ENCODE peak calls at places on chromosomes 1 and 21, in six cellular contexts. D, T, V, G, E and J are unnamed samples. For H3K27me3, the result is how much of the 10 kb centered on the place peaks cover.

GRCh38 chr1:49185455-49185980 is 408.8 kb upstream of the BEND5 start:
- DNase-seq in T (no peak), D (no peak), V (no peak), G (no peak), E (no peak), J (no peak)

GRCh38 chr1:20134995-20135394 is 4.1 kb upstream of the PLA2G2F start:
- DNase-seq in G (no peak), D (no peak), E (no peak), T (no peak), V (no peak), J (no peak)

GRCh38 chr1:80846966-80847365 is 953.8 kb upstream of the ADGRL2 start:
- DNase-seq in D (no peak), T (no peak), G (no peak), E (no peak), V (no peak), J (no peak)

GRCh38 chr1:103142466-103142865 is 34.1 kb upstream of the COL11A1 start:
- DNase-seq in D (no peak), V (no peak), T (no peak), G (no peak), E (peak), J (no peak)

GRCh38 chr1:202952818-202953217 is 5.3 kb downstream of the ADIPOR1 start:
- DNase-seq in T (peak), G (no peak), E (no peak), V (peak), D (no peak), J (no peak)

GRCh38 chr1:185570962-185571361 is 163.2 kb upstream of the HMCN1 start:
- DNase-seq in D (no peak), T (no peak), E (no peak), G (no peak), V (no peak), J (no peak)

GRCh38 chr1:36669297-36669696 is 186.6 kb upstream of the CSF3R start:
- DNase-seq in G (no peak), E (no peak), T (no peak), D (no peak), V (no peak), J (no peak)

GRCh38 chr1:193176113-193176512 is 10.3 kb downstream of the B3GALT2 start:
- DNase-seq in T (no peak), V (no peak), E (no peak), D (no peak), G (no peak), J (no peak)

GRCh38 chr1:222464841-222465210 is 83.1 kb downstream of the HHIPL2 start:
- DNase-seq in V (peak), E (peak), D (peak), T (peak), G (peak), J (no peak)

GRCh38 chr21:32782698-32783097 is 11.1 kb upstream of the PAXBP1 start:
- DNase-seq in V (no peak), T (no peak), D (no peak), E (no peak), G (no peak), J (no peak)

GRCh38 chr1:77553568-77554291 is 128.7 kb downstream of the ZZZ3 start:
- DNase-seq in E (no peak), G (no peak), T (no peak), V (no peak), D (no peak), J (no peak)

GRCh38 chr1:77888429-77889239 is at the start of gene NEXN:
- DNase-seq in V (peak), D (peak), G (peak), T (peak), E (peak), J (peak)

GRCh38 chr1:202287196-202287595 is 54.5 kb downstream of the UBE2T start:
- DNase-seq in T (no peak), D (no peak), E (no peak), V (no peak), G (no peak), J (no peak)

GRCh38 chr1:231853588-231854207 is 227.1 kb downstream of the DISC1 start:
- DNase-seq in E (no peak), G (no peak), D (no peak), T (no peak), V (no peak), J (no peak)

DNA sequence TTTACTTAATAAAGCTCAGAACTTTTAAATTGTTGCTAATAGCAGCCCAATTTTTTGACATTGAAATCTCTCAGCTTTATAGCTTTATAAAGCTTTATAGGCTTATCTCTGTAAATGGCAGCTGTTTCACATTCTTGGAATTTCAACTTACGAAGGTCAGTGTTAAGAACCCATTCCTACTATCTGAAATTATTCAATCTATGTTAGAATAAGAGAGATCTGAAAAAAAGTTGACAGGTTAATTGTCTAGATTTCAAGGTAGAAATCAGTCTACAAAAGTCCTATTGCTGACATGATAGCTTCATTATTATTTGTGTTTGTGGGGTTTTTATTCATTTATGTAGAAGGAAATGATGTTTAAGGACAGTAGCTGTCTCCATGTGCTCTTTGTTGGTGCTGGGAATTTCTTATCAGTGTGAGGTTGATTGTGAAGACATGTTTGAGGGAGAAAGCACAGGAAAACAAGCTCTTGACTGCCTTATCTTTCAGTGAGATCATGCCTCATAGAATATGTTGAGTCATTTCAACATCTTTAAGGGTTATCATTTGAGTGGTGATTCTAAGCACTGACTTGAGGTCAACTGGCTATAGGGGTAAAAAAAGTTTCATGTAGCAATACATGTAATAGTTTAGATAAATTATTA is 404.9 kb upstream of the ADAMTS5 start:
- DNase-seq in V (peak), T (no peak), D (no peak), E (peak), G (no peak), J (no peak)
- H3K4me3 ChIP-seq in V (no peak), T (no peak), D (no peak), E (no peak), G (no peak), J (no peak)

GRCh38 chr1:18401921-18402320 is 78.8 kb upstream of the KLHDC7A start:
- DNase-seq in D (no peak), V (no peak), G (no peak), E (no peak), T (no peak), J (no peak)

GRCh38 chr1:18400347-18401102 is 80.2 kb upstream of the KLHDC7A start:
- DNase-seq in E (no peak), T (no peak), D (no peak), G (no peak), V (no peak), J (no peak)

GRCh38 chr1:18408656-18409370 is 71.9 kb upstream of the KLHDC7A start:
- DNase-seq in D (no peak), T (no peak), E (no peak), V (no peak), G (no peak), J (no peak)

GRCh38 chr1:18407166-18408045 is 73.3 kb upstream of the KLHDC7A start:
- DNase-seq in T (no peak), D (no peak), E (no peak), V (no peak), G (peak), J (no peak)

DNA sequence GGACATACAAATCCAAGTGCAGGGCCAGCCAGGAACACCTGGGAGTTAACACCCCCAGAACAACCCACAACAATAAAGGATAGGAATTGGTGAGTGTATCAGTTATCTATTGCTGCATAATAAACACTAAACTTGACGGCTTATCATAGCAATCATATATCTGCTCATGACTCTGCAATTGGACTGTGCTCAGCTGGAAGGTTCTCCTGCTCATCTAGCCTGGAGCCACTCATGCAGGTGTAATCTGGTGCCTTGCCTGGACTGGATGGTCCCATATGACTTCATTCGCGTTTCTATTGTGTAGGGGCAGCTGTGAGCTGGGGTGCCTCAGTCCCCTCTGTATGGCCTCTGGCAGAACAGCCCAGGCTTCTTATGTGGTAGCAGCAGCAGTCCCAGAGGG is 76.3 kb upstream of the KLHDC7A start:
- DNase-seq in D (no peak), G (no peak), V (no peak), E (no peak), T (no peak), J (no peak)
- H3K27me3 ChIP-seq in D (half or more), G (under half), V (under half), E (under half), T (under half), J (under half)

DNA sequence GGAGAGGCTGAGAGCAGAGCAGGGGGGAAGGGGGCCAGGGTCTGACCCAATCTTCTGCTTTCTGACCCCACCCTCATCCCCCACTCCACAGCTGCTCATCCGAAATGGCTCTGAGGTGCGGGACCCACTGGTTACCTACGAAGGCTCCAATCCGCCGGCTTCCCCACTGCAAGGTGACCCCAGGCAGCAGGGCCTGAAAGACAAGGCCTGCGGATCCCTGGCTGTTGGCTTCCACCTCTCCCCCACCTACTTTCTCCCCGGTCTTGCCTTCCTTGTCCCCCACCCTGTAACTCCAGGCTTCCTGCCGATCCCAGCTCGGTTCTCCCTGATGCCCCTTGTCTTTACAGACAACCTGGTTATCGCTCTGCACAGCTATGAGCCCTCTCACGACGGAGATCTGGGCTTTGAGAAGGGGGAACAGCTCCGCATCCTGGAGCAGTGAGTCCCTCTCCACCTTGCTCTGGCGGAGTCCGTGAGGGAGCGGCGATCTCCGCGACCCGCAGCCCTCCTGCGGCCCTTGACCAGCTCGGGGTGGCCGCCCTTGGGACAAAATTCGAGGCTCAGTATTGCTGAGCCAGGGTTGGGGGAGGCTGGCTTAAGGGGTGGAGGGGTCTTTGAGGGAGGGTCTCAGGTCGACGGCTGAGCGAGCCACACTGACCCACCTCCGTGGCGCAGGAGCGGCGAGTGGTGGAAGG is 17.1 kb upstream of the HDAC1 start:
- DNase-seq in D (peak), G (peak), T (no peak), V (no peak), E (no peak), J (no peak)
- H3K4me3 ChIP-seq in D (no peak), G (no peak), T (no peak), V (no peak), E (no peak), J (no peak)

GRCh38 chr21:35643176-35643575 is 417.1 kb downstream of the SETD4 start:
- DNase-seq in D (no peak), T (no peak), V (peak), G (no peak), E (no peak), J (no peak)

GRCh38 chr21:35644523-35644922 is 415.8 kb downstream of the SETD4 start:
- DNase-seq in V (no peak), D (no peak), T (no peak), G (no peak), E (no peak), J (no peak)

GRCh38 chr21:35649186-35649585 is 411.1 kb downstream of the SETD4 start:
- DNase-seq in V (peak), G (peak), T (no peak), E (no peak), D (no peak), J (no peak)

GRCh38 chr21:35648512-35648911 is 411.8 kb downstream of the SETD4 start:
- DNase-seq in T (no peak), V (no peak), E (no peak), G (no peak), D (no peak), J (no peak)

DNA sequence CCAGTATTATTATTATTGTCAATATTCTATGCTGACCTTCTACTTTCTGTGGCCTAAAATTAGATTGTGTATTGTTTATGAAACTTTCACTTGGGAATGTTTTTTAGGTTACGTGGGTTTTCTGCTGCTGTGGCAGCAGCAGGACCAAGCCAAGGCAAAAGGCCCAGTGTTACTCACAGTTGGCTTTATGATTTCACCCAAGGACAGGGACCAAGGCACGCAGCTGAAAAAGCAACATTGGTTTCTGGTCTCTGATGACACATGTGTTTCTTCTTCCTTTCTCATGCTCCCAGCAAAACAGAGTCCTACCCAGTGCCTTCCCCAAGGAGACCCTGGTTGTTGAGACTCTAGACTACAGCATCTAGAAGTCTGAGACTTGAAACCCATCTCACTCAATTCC is 413.7 kb downstream of the SETD4 start:
- DNase-seq in V (no peak), T (no peak), G (no peak), E (no peak), D (no peak), J (no peak)
- H3K27me3 ChIP-seq in V (under half), T (under half), G (under half), E (under half), D (under half), J (under half)